ENCODE peak calls at places on chromosomes 2 and 18, in ten cellular contexts. One of them, this sample, is unnamed.

GRCh38 chr2:96970910-96971309 is 15.5 kb downstream of the FAM178B start:
- DNase-seq in CD4-positive, CD25-positive, alpha-beta regulatory T cell: no peak
- DNase-seq in tibial artery: no peak
- DNase-seq in CD4-positive, alpha-beta memory T cell: no peak
- DNase-seq in astrocyte: no peak
- DNase-seq in H9: no peak
- DNase-seq in lower lobe of right lung: no peak
- DNase-seq in suprapubic skin: no peak
- DNase-seq in stomach: no peak
- DNase-seq in left ventricle myocardium inferior: no peak
- DNase-seq in this sample: peak; percentile 61

GRCh38 chr2:63029058-63029457 is 21.6 kb upstream of the OTX1 start:
- DNase-seq in CD4-positive, CD25-positive, alpha-beta regulatory T cell: no peak
- DNase-seq in tibial artery: no peak
- DNase-seq in CD4-positive, alpha-beta memory T cell: no peak
- DNase-seq in astrocyte: peak; percentile 41
- DNase-seq in H9: no peak
- DNase-seq in lower lobe of right lung: no peak
- DNase-seq in suprapubic skin: no peak
- DNase-seq in stomach: no peak
- DNase-seq in left ventricle myocardium inferior: no peak
- DNase-seq in this sample: no peak

GRCh38 chr2:44668336-44668735 is 273.2 kb upstream of the SIX3 start:
- DNase-seq in CD4-positive, CD25-positive, alpha-beta regulatory T cell: no peak
- DNase-seq in tibial artery: no peak
- DNase-seq in CD4-positive, alpha-beta memory T cell: no peak
- DNase-seq in astrocyte: no peak
- DNase-seq in H9: no peak
- DNase-seq in lower lobe of right lung: no peak
- DNase-seq in suprapubic skin: no peak
- DNase-seq in stomach: no peak
- DNase-seq in left ventricle myocardium inferior: no peak
- DNase-seq in this sample: no peak

GRCh38 chr2:176149484-176150337 is 1.6 kb upstream of the HOXD4 start:
- DNase-seq in CD4-positive, CD25-positive, alpha-beta regulatory T cell: no peak
- DNase-seq in tibial artery: no peak
- DNase-seq in CD4-positive, alpha-beta memory T cell: no peak
- DNase-seq in astrocyte: no peak
- DNase-seq in H9: no peak
- DNase-seq in lower lobe of right lung: no peak
- DNase-seq in suprapubic skin: peak; percentile 61
- DNase-seq in stomach: peak; percentile 17
- DNase-seq in left ventricle myocardium inferior: no peak
- DNase-seq in this sample: no peak

GRCh38 chr2:143140864-143141637 is 11.8 kb downstream of the ARHGAP15 start:
- DNase-seq in CD4-positive, CD25-positive, alpha-beta regulatory T cell: no peak
- DNase-seq in tibial artery: no peak
- DNase-seq in CD4-positive, alpha-beta memory T cell: no peak
- DNase-seq in astrocyte: no peak
- DNase-seq in H9: no peak
- DNase-seq in lower lobe of right lung: no peak
- DNase-seq in suprapubic skin: no peak
- DNase-seq in stomach: no peak
- DNase-seq in left ventricle myocardium inferior: no peak
- DNase-seq in this sample: no peak

GRCh38 chr18:22688877-22689496 is 244.1 kb upstream of the RBBP8 start:
- DNase-seq in CD4-positive, CD25-positive, alpha-beta regulatory T cell: no peak
- DNase-seq in tibial artery: no peak
- DNase-seq in CD4-positive, alpha-beta memory T cell: no peak
- DNase-seq in astrocyte: no peak
- DNase-seq in H9: no peak
- DNase-seq in lower lobe of right lung: no peak
- DNase-seq in suprapubic skin: no peak
- DNase-seq in stomach: no peak
- DNase-seq in left ventricle myocardium inferior: no peak
- DNase-seq in this sample: no peak

GRCh38 chr2:106011380-106011779 is 182.7 kb downstream of the UXS1 start:
- DNase-seq in CD4-positive, CD25-positive, alpha-beta regulatory T cell: no peak
- DNase-seq in tibial artery: no peak
- DNase-seq in CD4-positive, alpha-beta memory T cell: no peak
- DNase-seq in astrocyte: no peak
- DNase-seq in H9: no peak
- DNase-seq in lower lobe of right lung: no peak
- DNase-seq in suprapubic skin: no peak
- DNase-seq in stomach: no peak
- DNase-seq in left ventricle myocardium inferior: no peak
- DNase-seq in this sample: no peak

GRCh38 chr2:222930862-222931261 is 70.0 kb downstream of the ACSL3 start:
- DNase-seq in CD4-positive, CD25-positive, alpha-beta regulatory T cell: no peak
- DNase-seq in tibial artery: no peak
- DNase-seq in CD4-positive, alpha-beta memory T cell: no peak
- DNase-seq in astrocyte: peak; percentile 41
- DNase-seq in H9: no peak
- DNase-seq in lower lobe of right lung: no peak
- DNase-seq in suprapubic skin: no peak
- DNase-seq in stomach: no peak
- DNase-seq in left ventricle myocardium inferior: no peak
- DNase-seq in this sample: no peak

GRCh38 chr2:3759766-3760165 is 56.4 kb downstream of the DCDC2C start:
- DNase-seq in CD4-positive, CD25-positive, alpha-beta regulatory T cell: no peak
- DNase-seq in tibial artery: no peak
- DNase-seq in CD4-positive, alpha-beta memory T cell: no peak
- DNase-seq in astrocyte: no peak
- DNase-seq in H9: no peak
- DNase-seq in lower lobe of right lung: no peak
- DNase-seq in suprapubic skin: no peak
- DNase-seq in stomach: no peak
- DNase-seq in left ventricle myocardium inferior: no peak
- DNase-seq in this sample: no peak

GRCh38 chr18:9835112-9835755 is 50.5 kb upstream of the TXNDC2 start:
- DNase-seq in CD4-positive, CD25-positive, alpha-beta regulatory T cell: no peak
- DNase-seq in tibial artery: no peak
- DNase-seq in CD4-positive, alpha-beta memory T cell: no peak
- DNase-seq in astrocyte: no peak
- DNase-seq in H9: peak; percentile 72
- DNase-seq in lower lobe of right lung: no peak
- DNase-seq in suprapubic skin: no peak
- DNase-seq in stomach: no peak
- DNase-seq in left ventricle myocardium inferior: no peak
- DNase-seq in this sample: no peak

GRCh38 chr2:191983186-191983585 is 136.3 kb upstream of the CAVIN2 start:
- DNase-seq in CD4-positive, CD25-positive, alpha-beta regulatory T cell: no peak
- DNase-seq in tibial artery: no peak
- DNase-seq in CD4-positive, alpha-beta memory T cell: no peak
- DNase-seq in astrocyte: no peak
- DNase-seq in H9: no peak
- DNase-seq in lower lobe of right lung: no peak
- DNase-seq in suprapubic skin: no peak
- DNase-seq in stomach: no peak
- DNase-seq in left ventricle myocardium inferior: no peak
- DNase-seq in this sample: no peak
- H3K27ac ChIP-seq in CD4-positive, CD25-positive, alpha-beta regulatory T cell: no peak overlapping the region
- H3K27ac ChIP-seq in tibial artery: no peak overlapping the region
- H3K27ac ChIP-seq in CD4-positive, alpha-beta memory T cell: no peak overlapping the region
- H3K27ac ChIP-seq in astrocyte: no peak overlapping the region
- H3K27ac ChIP-seq in H9: no peak overlapping the region
- H3K27ac ChIP-seq in lower lobe of right lung: no peak overlapping the region
- H3K27ac ChIP-seq in suprapubic skin: no peak overlapping the region
- H3K27ac ChIP-seq in stomach: no peak overlapping the region
- H3K27ac ChIP-seq in left ventricle myocardium inferior: no peak overlapping the region
- H3K27ac ChIP-seq in this sample: no peak overlapping the region

GRCh38 chr2:160207804-160208661 is 8.0 kb upstream of the ITGB6 start:
- DNase-seq in CD4-positive, CD25-positive, alpha-beta regulatory T cell: no peak
- DNase-seq in tibial artery: peak; percentile 74
- DNase-seq in CD4-positive, alpha-beta memory T cell: no peak
- DNase-seq in astrocyte: peak; percentile 91
- DNase-seq in H9: no peak
- DNase-seq in lower lobe of right lung: peak; percentile 81
- DNase-seq in suprapubic skin: no peak
- DNase-seq in stomach: peak; percentile 82
- DNase-seq in left ventricle myocardium inferior: peak; percentile 42
- DNase-seq in this sample: peak; percentile 84

GRCh38 chr2:160209457-160209856 is 9.4 kb upstream of the ITGB6 start:
- DNase-seq in CD4-positive, CD25-positive, alpha-beta regulatory T cell: no peak
- DNase-seq in tibial artery: no peak
- DNase-seq in CD4-positive, alpha-beta memory T cell: no peak
- DNase-seq in astrocyte: peak; percentile 97
- DNase-seq in H9: no peak
- DNase-seq in lower lobe of right lung: no peak
- DNase-seq in suprapubic skin: no peak
- DNase-seq in stomach: no peak
- DNase-seq in left ventricle myocardium inferior: no peak
- DNase-seq in this sample: no peak

GRCh38 chr2:160213511-160213910 is 13.4 kb upstream of the ITGB6 start:
- DNase-seq in CD4-positive, CD25-positive, alpha-beta regulatory T cell: no peak
- DNase-seq in tibial artery: no peak
- DNase-seq in CD4-positive, alpha-beta memory T cell: no peak
- DNase-seq in astrocyte: no peak
- DNase-seq in H9: no peak
- DNase-seq in lower lobe of right lung: no peak
- DNase-seq in suprapubic skin: no peak
- DNase-seq in stomach: no peak
- DNase-seq in left ventricle myocardium inferior: no peak
- DNase-seq in this sample: no peak

GRCh38 chr2:160208662-160209229 is 8.7 kb upstream of the ITGB6 start:
- DNase-seq in CD4-positive, CD25-positive, alpha-beta regulatory T cell: no peak
- DNase-seq in tibial artery: no peak
- DNase-seq in CD4-positive, alpha-beta memory T cell: no peak
- DNase-seq in astrocyte: no peak
- DNase-seq in H9: no peak
- DNase-seq in lower lobe of right lung: no peak
- DNase-seq in suprapubic skin: no peak
- DNase-seq in stomach: no peak
- DNase-seq in left ventricle myocardium inferior: no peak
- DNase-seq in this sample: no peak

GRCh38 chr2:160210599-160211138 is 10.6 kb upstream of the ITGB6 start:
- DNase-seq in CD4-positive, CD25-positive, alpha-beta regulatory T cell: peak; percentile 45
- DNase-seq in tibial artery: peak; percentile 37
- DNase-seq in CD4-positive, alpha-beta memory T cell: peak; percentile 54
- DNase-seq in astrocyte: no peak
- DNase-seq in H9: peak; percentile 81
- DNase-seq in lower lobe of right lung: peak; percentile 82
- DNase-seq in suprapubic skin: no peak
- DNase-seq in stomach: peak; percentile 79
- DNase-seq in left ventricle myocardium inferior: peak; percentile 38
- DNase-seq in this sample: peak; percentile 75
- H3K27ac ChIP-seq in CD4-positive, CD25-positive, alpha-beta regulatory T cell: no peak overlapping the region
- H3K27ac ChIP-seq in tibial artery: no peak overlapping the region
- H3K27ac ChIP-seq in CD4-positive, alpha-beta memory T cell: no peak overlapping the region
- H3K27ac ChIP-seq in astrocyte: peak overlapping the region; percentile 90
- H3K27ac ChIP-seq in H9: no peak overlapping the region
- H3K27ac ChIP-seq in lower lobe of right lung: no peak overlapping the region
- H3K27ac ChIP-seq in suprapubic skin: peak overlapping the region; percentile 14
- H3K27ac ChIP-seq in stomach: no peak overlapping the region
- H3K27ac ChIP-seq in left ventricle myocardium inferior: no peak overlapping the region
- H3K27ac ChIP-seq in this sample: no peak overlapping the region

GRCh38 chr2:84881581-84882414 is 914 bp upstream of the TRABD2A start:
- DNase-seq in CD4-positive, CD25-positive, alpha-beta regulatory T cell: peak; percentile 87
- DNase-seq in tibial artery: peak; percentile 76
- DNase-seq in CD4-positive, alpha-beta memory T cell: peak; percentile 86
- DNase-seq in astrocyte: peak; percentile 58
- DNase-seq in H9: peak; percentile 84
- DNase-seq in lower lobe of right lung: peak; percentile 85
- DNase-seq in suprapubic skin: no peak
- DNase-seq in stomach: peak; percentile 83
- DNase-seq in left ventricle myocardium inferior: peak; percentile 72
- DNase-seq in this sample: peak; percentile 81
- H3K27ac ChIP-seq in CD4-positive, CD25-positive, alpha-beta regulatory T cell: peak overlapping the region; percentile 78
- H3K27ac ChIP-seq in tibial artery: no peak overlapping the region
- H3K27ac ChIP-seq in CD4-positive, alpha-beta memory T cell: peak overlapping the region; percentile 72
- H3K27ac ChIP-seq in astrocyte: no peak overlapping the region
- H3K27ac ChIP-seq in H9: no peak overlapping the region
- H3K27ac ChIP-seq in lower lobe of right lung: no peak overlapping the region
- H3K27ac ChIP-seq in suprapubic skin: no peak overlapping the region
- H3K27ac ChIP-seq in stomach: peak overlapping the region; percentile 25
- H3K27ac ChIP-seq in left ventricle myocardium inferior: peak overlapping the region; percentile 18
- H3K27ac ChIP-seq in this sample: no peak overlapping the region

DNA sequence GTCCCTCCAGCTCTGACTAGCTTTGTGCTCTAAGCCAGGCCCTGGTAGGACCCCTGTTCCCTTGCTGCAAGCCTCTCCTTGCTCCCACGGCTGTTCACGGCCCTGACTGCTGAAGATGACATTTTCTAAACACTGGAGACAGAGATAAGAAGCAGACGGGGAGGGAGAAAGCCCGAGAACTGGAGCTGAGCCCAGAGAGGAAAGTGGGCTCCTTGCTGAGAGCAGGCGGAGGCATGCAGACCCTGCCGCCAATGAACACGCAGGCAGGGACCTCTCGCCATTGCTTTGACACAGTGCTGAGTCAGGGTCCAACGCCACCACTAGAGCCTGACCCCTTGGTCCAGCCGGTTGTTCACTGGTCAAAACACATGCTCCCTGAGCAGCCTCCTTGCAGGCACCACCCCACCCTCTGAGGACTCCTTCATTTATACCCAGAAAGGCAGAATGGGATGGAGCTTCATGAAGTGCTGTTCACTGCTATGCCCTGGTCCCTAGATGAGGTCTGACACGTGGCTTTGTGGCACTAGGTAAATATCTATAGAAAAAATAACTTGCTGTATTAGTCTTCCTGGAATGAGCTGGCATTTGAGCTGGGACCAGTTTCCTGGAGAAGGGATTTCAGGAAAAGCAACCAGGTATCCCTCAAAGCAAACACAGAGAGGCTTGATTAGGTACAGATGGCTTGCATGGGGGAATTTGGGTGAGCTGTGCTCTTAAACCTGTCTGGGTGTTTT is 65.7 kb downstream of the MCFD2 start:
- DNase-seq in CD4-positive, CD25-positive, alpha-beta regulatory T cell: no peak
- DNase-seq in tibial artery: peak; percentile 34
- DNase-seq in CD4-positive, alpha-beta memory T cell: no peak
- DNase-seq in astrocyte: peak; percentile 97
- DNase-seq in H9: no peak
- DNase-seq in lower lobe of right lung: no peak
- DNase-seq in suprapubic skin: no peak
- DNase-seq in stomach: peak; percentile 51
- DNase-seq in left ventricle myocardium inferior: peak; percentile 69
- DNase-seq in this sample: peak; percentile 66
- H3K27ac ChIP-seq in CD4-positive, CD25-positive, alpha-beta regulatory T cell: no peak overlapping the region
- H3K27ac ChIP-seq in tibial artery: peak overlapping the region; percentile 90
- H3K27ac ChIP-seq in CD4-positive, alpha-beta memory T cell: no peak overlapping the region
- H3K27ac ChIP-seq in astrocyte: peak overlapping the region; percentile 94
- H3K27ac ChIP-seq in H9: no peak overlapping the region
- H3K27ac ChIP-seq in lower lobe of right lung: peak overlapping the region; percentile 57
- H3K27ac ChIP-seq in suprapubic skin: no peak overlapping the region
- H3K27ac ChIP-seq in stomach: peak overlapping the region; percentile 91
- H3K27ac ChIP-seq in left ventricle myocardium inferior: peak overlapping the region; percentile 95
- H3K27ac ChIP-seq in this sample: peak overlapping the region; percentile 90

DNA sequence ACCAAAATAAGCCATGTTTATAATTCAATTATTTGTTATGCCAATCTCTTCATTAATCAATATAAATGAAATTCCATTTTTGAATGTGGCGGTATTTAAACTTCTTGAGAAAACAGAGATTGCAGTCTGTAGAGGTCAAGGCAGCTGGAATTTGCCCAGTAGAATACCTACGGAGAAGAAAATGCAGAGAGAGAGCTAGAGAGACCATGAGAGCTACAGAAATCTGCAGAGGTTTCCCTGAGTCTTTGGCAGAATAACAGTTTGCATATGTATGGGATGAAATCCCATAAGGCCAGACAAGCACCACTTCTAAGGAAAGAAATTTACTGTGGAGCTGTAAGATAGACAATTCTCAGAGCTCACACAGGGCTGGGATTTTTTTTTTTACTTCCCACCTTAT is 23.6 kb upstream of the TMEFF2 start:
- DNase-seq in CD4-positive, CD25-positive, alpha-beta regulatory T cell: no peak
- DNase-seq in tibial artery: no peak
- DNase-seq in CD4-positive, alpha-beta memory T cell: no peak
- DNase-seq in astrocyte: no peak
- DNase-seq in H9: no peak
- DNase-seq in lower lobe of right lung: no peak
- DNase-seq in suprapubic skin: no peak
- DNase-seq in stomach: no peak
- DNase-seq in left ventricle myocardium inferior: no peak
- DNase-seq in this sample: no peak
- H3K27ac ChIP-seq in CD4-positive, CD25-positive, alpha-beta regulatory T cell: no peak overlapping the region
- H3K27ac ChIP-seq in tibial artery: no peak overlapping the region
- H3K27ac ChIP-seq in CD4-positive, alpha-beta memory T cell: no peak overlapping the region
- H3K27ac ChIP-seq in astrocyte: no peak overlapping the region
- H3K27ac ChIP-seq in H9: no peak overlapping the region
- H3K27ac ChIP-seq in lower lobe of right lung: no peak overlapping the region
- H3K27ac ChIP-seq in suprapubic skin: no peak overlapping the region
- H3K27ac ChIP-seq in stomach: no peak overlapping the region
- H3K27ac ChIP-seq in left ventricle myocardium inferior: no peak overlapping the region
- H3K27ac ChIP-seq in this sample: no peak overlapping the region